ENCODE peak calls at places on chromosomes 6 and 20, in nine cellular contexts. T is brain microvascular endothelial cell; Q is NCI-H1694; W is COR-L47; D is posterior vena cava; Y is EL; F is stimulated activated CD8-positive, alpha-beta memory T cell treated with anti-CD3 and anti-CD28 coated beads, Interleukin-4, amount 100 ng/mL, for 1 hour; K is NCI-H187; C is NCI-H460. H is an unnamed sample.

GRCh38 chr6:158770533-158770932 is 48.6 kb downstream of the EZR start:
- DNase-seq in K (no peak), W (no peak), F (no peak), T (no peak), Y (no peak), D (no peak), C (no peak), Q (no peak), H (no peak)

GRCh38 chr20:805713-806112 is 27.8 kb upstream of the FAM110A start:
- DNase-seq in F (no peak), T (no peak), D (no peak), K (no peak), C (no peak), W (no peak), Y (peak), Q (no peak), H (no peak)

GRCh38 chr6:5084192-5084786 is 852 bp upstream of the PPP1R3G start:
- DNase-seq in K (no peak), C (no peak), W (no peak), T (no peak), Q (no peak), F (no peak), D (no peak), Y (no peak), H (no peak)

GRCh38 chr20:63241272-63241671 is 5.6 kb downstream of the BIRC7 start:
- DNase-seq in Y (no peak), K (no peak), F (no peak), Q (no peak), C (no peak), W (no peak), T (no peak), D (no peak), H (no peak)

GRCh38 chr6:55450007-55450406 is 122.7 kb downstream of the GFRAL start:
- DNase-seq in Q (no peak), C (no peak), Y (peak), D (no peak), K (no peak), F (no peak), W (no peak), T (no peak), H (no peak)

GRCh38 chr20:50982372-50982771 is 23.8 kb downstream of the MOCS3 start:
- DNase-seq in C (peak), F (no peak), K (no peak), Y (peak), W (peak), T (peak), D (peak), Q (no peak), H (peak)

GRCh38 chr6:123997223-123997622 is 193.6 kb downstream of the NKAIN2 start:
- DNase-seq in F (no peak), W (peak), K (peak), T (no peak), C (no peak), Y (no peak), D (no peak), Q (no peak), H (no peak)

GRCh38 chr6:146202570-146202969 is 173.7 kb downstream of the GRM1 start:
- DNase-seq in W (no peak), T (no peak), F (no peak), Y (no peak), Q (no peak), D (no peak), K (no peak), C (no peak), H (no peak)

GRCh38 chr6:134875367-134875766 is 74.5 kb downstream of the ALDH8A1 start:
- DNase-seq in D (no peak), C (no peak), W (no peak), T (no peak), K (no peak), F (no peak), Q (no peak), Y (no peak), H (no peak)

GRCh38 chr6:161437851-161438250 is 164.0 kb upstream of the AGPAT4 start:
- DNase-seq in Q (no peak), W (no peak), F (no peak), K (no peak), C (no peak), T (no peak), D (no peak), Y (peak), H (no peak)

GRCh38 chr6:127967708-127968107 is 66.8 kb upstream of the THEMIS start:
- DNase-seq in W (no peak), D (no peak), Q (no peak), Y (no peak), F (no peak), K (no peak), C (no peak), T (no peak), H (no peak)

GRCh38 chr20:43755851-43756250 is 29.0 kb upstream of the GTSF1L start:
- DNase-seq in W (no peak), Q (no peak), C (no peak), T (peak), D (no peak), F (no peak), Y (peak), K (no peak), H (no peak)

GRCh38 chr6:161261325-161261724 is 12.5 kb downstream of the AGPAT4 start:
- DNase-seq in T (no peak), K (no peak), D (no peak), W (no peak), F (no peak), Q (no peak), Y (no peak), C (no peak), H (no peak)

GRCh38 chr6:68880050-68880449 is 245.0 kb downstream of the ADGRB3 start:
- DNase-seq in D (no peak), Y (no peak), F (no peak), W (no peak), K (no peak), Q (no peak), C (no peak), T (no peak), H (no peak)

GRCh38 chr6:75830959-75831885 is 82.2 kb downstream of the MYO6 start:
- DNase-seq in Q (no peak), W (no peak), T (peak), Y (peak), C (no peak), F (no peak), K (no peak), D (no peak), H (no peak)

GRCh38 chr6:150325093-150325772 is 43.6 kb upstream of the IYD start:
- DNase-seq in D (no peak), F (no peak), K (no peak), C (no peak), Y (no peak), Q (peak), W (no peak), T (no peak), H (no peak)

GRCh38 chr6:152981989-152982767 is 663 bp downstream of the FBXO5 start:
- DNase-seq in Q (no peak), T (no peak), Y (no peak), D (peak), K (no peak), C (no peak), F (no peak), W (no peak), H (peak)

GRCh38 chr6:5094327-5094726 is 9.2 kb downstream of the PPP1R3G start:
- DNase-seq in K (no peak), T (peak), F (no peak), Q (no peak), Y (peak), W (no peak), C (no peak), D (no peak), H (no peak)

GRCh38 chr6:54085526-54085925 is 25.7 kb upstream of the MLIP start:
- DNase-seq in D (no peak), W (no peak), C (no peak), Y (peak), T (peak), Q (no peak), K (no peak), F (no peak), H (no peak)

GRCh38 chr20:21100590-21101452 is 5.3 kb downstream of the LINC00237 start:
- DNase-seq in D (peak), W (peak), C (no peak), F (no peak), Q (no peak), T (no peak), K (peak), Y (no peak), H (no peak)

GRCh38 chr20:57076202-57076651 is 190.2 kb downstream of the BMP7 start:
- DNase-seq in T (peak), Y (peak), W (no peak), D (no peak), C (no peak), K (no peak), Q (no peak), F (no peak), H (no peak)

GRCh38 chr6:1027795-1028569 is 283.9 kb upstream of the FOXQ1 start:
- DNase-seq in Y (peak), C (no peak), K (no peak), D (no peak), Q (no peak), W (no peak), F (no peak), T (no peak), H (no peak)

GRCh38 chr20:38286586-38287502 is 17.1 kb upstream of the BPI start:
- DNase-seq in T (peak), Y (peak), W (no peak), Q (no peak), F (no peak), K (no peak), D (no peak), C (no peak), H (no peak)

GRCh38 chr6:151624481-151624880 is 130.7 kb downstream of the CCDC170 start:
- DNase-seq in F (no peak), C (no peak), W (no peak), Q (no peak), T (no peak), K (no peak), Y (no peak), D (no peak), H (no peak)

GRCh38 chr6:138655828-138656227 is 117.7 kb upstream of the CCDC28A start:
- DNase-seq in F (no peak), C (no peak), Y (no peak), D (no peak), Q (no peak), T (no peak), K (no peak), W (no peak), H (no peak)

GRCh38 chr6:147751232-147751631 is 242.7 kb downstream of the SAMD5 start:
- DNase-seq in C (no peak), F (no peak), Y (no peak), D (no peak), Q (no peak), T (no peak), W (no peak), K (no peak), H (no peak)

GRCh38 chr6:89792881-89793280 is 26.7 kb downstream of the MDN1 start:
- DNase-seq in T (peak), W (peak), F (no peak), C (peak), D (no peak), Y (peak), K (no peak), Q (no peak), H (peak)

GRCh38 chr6:122715725-122716124 is 63.8 kb upstream of the FABP7 start:
- DNase-seq in F (no peak), K (no peak), Q (no peak), C (no peak), D (no peak), T (peak), Y (peak), W (no peak), H (no peak)